ENCODE peak calls at places on chromosomes 12 and 14, in four cellular contexts. E is left ventricle myocardium superior, G is RWPE1, T is C1 segment of cervical spinal cord. M is an unnamed sample.

GRCh38 chr14:80275208-80275850 is 64.0 kb upstream of the DIO2 start:
- DNase-seq in T (no peak), G (peak), E (no peak), M (peak)

GRCh38 chr14:99605299-99605961 is 1.4 kb upstream of the CCDC85C start:
- DNase-seq in G (peak), T (peak), E (peak), M (peak)

GRCh38 chr12:75712223-75712622 is 200.8 kb upstream of the KRR1 start:
- DNase-seq in T (no peak), E (no peak), G (peak), M (no peak)

GRCh38 chr12:49335118-49335954 is 1.7 kb downstream of the C1QL4 start:
- DNase-seq in G (no peak), E (no peak), T (no peak), M (no peak)

GRCh38 chr14:78968249-78968648 is 798.1 kb downstream of the NRXN3 start:
- DNase-seq in T (no peak), E (no peak), G (no peak), M (no peak)

GRCh38 chr12:47736877-47737676 is 11.8 kb upstream of the ENDOU start:
- DNase-seq in G (no peak), T (peak), E (peak), M (no peak)

GRCh38 chr14:24259282-24260025 is 3.5 kb downstream of the TGM1 start:
- DNase-seq in E (no peak), T (no peak), G (peak), M (peak)

GRCh38 chr12:57233357-57234232 is 4.1 kb downstream of the SHMT2 start:
- DNase-seq in E (peak), G (no peak), T (no peak), M (no peak)

GRCh38 chr14:81801921-81802320 is 268.3 kb upstream of the SEL1L start:
- DNase-seq in E (no peak), T (no peak), G (no peak), M (no peak)

GRCh38 chr12:26878661-26879119 is 45.7 kb upstream of the ITPR2 start:
- DNase-seq in T (no peak), G (no peak), E (peak), M (no peak)

GRCh38 chr14:95319312-95320075 is at the start of gene CLMN:
- DNase-seq in G (peak), T (no peak), E (peak), M (peak)

GRCh38 chr14:99009875-99010274 is 262.1 kb downstream of the BCL11B start:
- DNase-seq in T (no peak), G (no peak), E (no peak), M (no peak)